ENCODE peak calls at places on chromosomes 7 and 10, in six cellular contexts. Z, K, X, J, F and G are unnamed samples.
A peak's percentile ranks its signal among the peaks of the same experiment; 100 is the strongest.

GRCh38 chr7:157946398-157947060 is 609.7 kb downstream of the DNAJB6 start:
- DNase-seq in Z (no peak), K (no peak), X (no peak), J (no peak), F (no peak), G (no peak)

GRCh38 chr10:129171816-129172215 is 295.2 kb upstream of the MGMT start:
- DNase-seq in Z (no peak), K (no peak), X (no peak), J (no peak), F (no peak), G (no peak)

GRCh38 chr10:52771534-52772455 is 789 bp downstream of the MBL2 start:
- DNase-seq in Z (no peak), K (no peak), X (peak; percentile 59), J (no peak), F (no peak), G (no peak)

GRCh38 chr10:90227259-90227658 is 525.9 kb downstream of the KIF20B start:
- DNase-seq in Z (peak; percentile 0), K (peak; percentile 17), X (peak; percentile 99), J (peak; percentile 97), F (no peak), G (no peak)

GRCh38 chr10:124162774-124163354 is 69.5 kb upstream of the CHST15 start:
- DNase-seq in Z (peak; percentile 28), K (no peak), X (no peak), J (no peak), F (no peak), G (no peak)

GRCh38 chr10:34717429-34717828 is 97.7 kb downstream of the PARD3 start:
- DNase-seq in Z (no peak), K (no peak), X (no peak), J (no peak), F (no peak), G (no peak)

GRCh38 chr10:27464993-27465392 is 39.1 kb upstream of the RAB18 start:
- DNase-seq in Z (no peak), K (no peak), X (no peak), J (no peak), F (no peak), G (no peak)

GRCh38 chr7:150388709-150389531 is 9.8 kb downstream of the ZNF775 start:
- DNase-seq in Z (peak; percentile 96), K (peak; percentile 80), X (no peak), J (no peak), F (no peak), G (no peak)

GRCh38 chr10:91097313-91097712 is 123.2 kb upstream of the PCGF5 start:
- DNase-seq in Z (no peak), K (no peak), X (no peak), J (no peak), F (no peak), G (no peak)

GRCh38 chr10:127882801-127883459 is 9.8 kb downstream of the CLRN3 start:
- DNase-seq in Z (no peak), K (peak; percentile 27), X (peak; percentile 73), J (no peak), F (no peak), G (no peak)

GRCh38 chr7:33447980-33448379 is 318.6 kb downstream of the BBS9 start:
- DNase-seq in Z (no peak), K (peak; percentile 59), X (no peak), J (no peak), F (no peak), G (no peak)

GRCh38 chr10:83542774-83543291 is 596.5 kb upstream of the GHITM start:
- DNase-seq in Z (no peak), K (no peak), X (peak; percentile 6), J (peak; percentile 87), F (no peak), G (no peak)

GRCh38 chr10:48215983-48216505 is 58.5 kb downstream of the FRMPD2 start:
- DNase-seq in Z (no peak), K (no peak), X (no peak), J (no peak), F (no peak), G (no peak)

GRCh38 chr7:52500796-52501195 is 534.6 kb upstream of the POM121L12 start:
- DNase-seq in Z (no peak), K (no peak), X (peak; percentile 19), J (no peak), F (no peak), G (no peak)

GRCh38 chr10:314871-315270 is 179.6 kb downstream of the ZMYND11 start:
- DNase-seq in Z (no peak), K (no peak), X (no peak), J (no peak), F (no peak), G (no peak)

GRCh38 chr10:6576326-6576725 is 3.8 kb downstream of the PRKCQ start:
- DNase-seq in Z (no peak), K (no peak), X (no peak), J (no peak), F (no peak), G (no peak)

GRCh38 chr7:117281562-117281961 is 41.3 kb downstream of the WNT2 start:
- DNase-seq in Z (no peak), K (no peak), X (peak; percentile 41), J (no peak), F (no peak), G (no peak)

GRCh38 chr7:64885520-64886240 is 17.4 kb upstream of the ZNF273 start:
- DNase-seq in Z (no peak), K (no peak), X (no peak), J (no peak), F (no peak), G (peak; percentile 14)

GRCh38 chr10:56537984-56538383 is 176.9 kb upstream of the ZWINT start:
- DNase-seq in Z (no peak), K (no peak), X (peak; percentile 94), J (peak; percentile 64), F (no peak), G (no peak)

GRCh38 chr7:69180662-69181061 is 417.6 kb upstream of the AUTS2 start:
- DNase-seq in Z (no peak), K (no peak), X (no peak), J (no peak), F (no peak), G (no peak)

GRCh38 chr7:74216361-74216761 is 6.6 kb downstream of the LAT2 start:
- DNase-seq in Z (no peak), K (no peak), X (no peak), J (no peak), F (no peak), G (no peak)

GRCh38 chr10:34655286-34656170 is 159.6 kb downstream of the PARD3 start:
- DNase-seq in Z (peak; percentile 70), K (peak; percentile 71), X (peak; percentile 42), J (peak; percentile 54), F (no peak), G (no peak)

GRCh38 chr7:122303971-122304603 is 463 bp downstream of the FEZF1 start:
- DNase-seq in Z (no peak), K (no peak), X (no peak), J (peak; percentile 27), F (no peak), G (no peak)

GRCh38 chr7:28774529-28775057 is 183.5 kb downstream of the TRIL start:
- DNase-seq in Z (no peak), K (no peak), X (no peak), J (no peak), F (no peak), G (no peak)

GRCh38 chr10:112986791-112987190 is 36.7 kb downstream of the TCF7L2 start:
- DNase-seq in Z (no peak), K (no peak), X (no peak), J (no peak), F (no peak), G (no peak)

GRCh38 chr7:70849580-70850235 is 282.2 kb upstream of the GALNT17 start:
- DNase-seq in Z (no peak), K (no peak), X (no peak), J (no peak), F (no peak), G (no peak)

GRCh38 chr7:50860598-50860997 is 77.9 kb upstream of the GRB10 start:
- DNase-seq in Z (no peak), K (no peak), X (no peak), J (no peak), F (no peak), G (peak; percentile 11)